ENCODE peak calls at places on chromosomes 4 and X, in four cellular contexts. W, A, R and S are unnamed samples.

GRCh38 chr4:88600129-88600849 is 8.0 kb downstream of the HERC3 start:
- DNase-seq in W (no peak), A (peak), R (no peak), S (no peak)

GRCh38 chrX:148501121-148502066 is 977 bp downstream of the AFF2 start:
- DNase-seq in W (peak), A (peak), R (no peak), S (peak)

GRCh38 chrX:70635227-70635626 is 190.6 kb downstream of the DLG3 start:
- DNase-seq in W (no peak), A (no peak), R (no peak), S (no peak)

GRCh38 chr4:70583952-70584834 is 7.9 kb upstream of the AMBN start:
- DNase-seq in W (no peak), A (peak), R (peak), S (no peak)

GRCh38 chrX:28888421-28888820 is 301.2 kb downstream of the IL1RAPL1 start:
- DNase-seq in W (no peak), A (no peak), R (no peak), S (no peak)

GRCh38 chr4:39415678-39416283 is 9.1 kb downstream of the KLB start:
- DNase-seq in W (no peak), A (no peak), R (no peak), S (no peak)

GRCh38 chrX:131626681-131627296 is 82.9 kb downstream of the OR13H1 start:
- DNase-seq in W (no peak), A (no peak), R (no peak), S (no peak)

GRCh38 chr4:3252831-3253641 is 4.1 kb downstream of the MSANTD1 start:
- DNase-seq in W (peak), A (no peak), R (no peak), S (no peak)

GRCh38 chrX:30493348-30493747 is 84.2 kb downstream of the TASL start:
- DNase-seq in W (no peak), A (no peak), R (no peak), S (no peak)

GRCh38 chr4:84231539-84232055 is 267.5 kb downstream of the NKX6-1 start:
- DNase-seq in W (no peak), A (no peak), R (no peak), S (no peak)

GRCh38 chr4:82484987-82485783 is 54.8 kb downstream of the ENOPH1 start:
- DNase-seq in W (no peak), A (no peak), R (no peak), S (no peak)

GRCh38 chr4:88857588-88857987 is 160.0 kb upstream of the NAP1L5 start:
- DNase-seq in W (no peak), A (peak), R (no peak), S (no peak)

GRCh38 chrX:85996555-85996954 is 50.8 kb downstream of the CHM start:
- DNase-seq in W (no peak), A (no peak), R (no peak), S (no peak)

GRCh38 chrX:14027511-14028019 is 2.1 kb downstream of the GEMIN8 start:
- DNase-seq in W (no peak), A (peak), R (no peak), S (no peak)

GRCh38 chr4:158861766-158862165 is 92.9 kb downstream of the FNIP2 start:
- DNase-seq in W (no peak), A (no peak), R (no peak), S (no peak)

GRCh38 chr4:44725166-44725565 is 1.2 kb downstream of the GNPDA2 start:
- DNase-seq in W (no peak), A (peak), R (no peak), S (no peak)

GRCh38 chrX:30702736-30703135 is 49.5 kb downstream of the GK start:
- DNase-seq in W (no peak), A (no peak), R (no peak), S (no peak)

GRCh38 chr4:185651851-185652250 is 116.5 kb upstream of the PDLIM3 start:
- DNase-seq in W (no peak), A (no peak), R (no peak), S (no peak)

GRCh38 chr4:128393111-128393704 is 105.6 kb upstream of the PGRMC2 start:
- DNase-seq in W (no peak), A (no peak), R (no peak), S (no peak)

GRCh38 chr4:174255374-174255773 is 28.1 kb downstream of the FBXO8 start:
- DNase-seq in W (no peak), A (no peak), R (no peak), S (no peak)

GRCh38 chr4:129908117-129908516 is 812.2 kb downstream of the C4orf33 start:
- DNase-seq in W (no peak), A (no peak), R (no peak), S (no peak)

GRCh38 chrX:68238568-68238967 is 194.7 kb downstream of the OPHN1 start:
- DNase-seq in W (no peak), A (no peak), R (no peak), S (no peak)

GRCh38 chrX:113400193-113400704 is 559.6 kb upstream of the AMOT start:
- DNase-seq in W (no peak), A (peak), R (no peak), S (no peak)

GRCh38 chr4:156837625-156838345 is 133.8 kb downstream of the PDGFC start:
- DNase-seq in W (no peak), A (no peak), R (no peak), S (no peak)

GRCh38 chrX:15497865-15498264 is 2.7 kb upstream of the BMX start:
- DNase-seq in W (no peak), A (peak), R (peak), S (peak)

GRCh38 chrX:153902388-153902787 is 2.1 kb upstream of the AVPR2 start:
- DNase-seq in W (no peak), A (no peak), R (no peak), S (no peak)

GRCh38 chrX:153905481-153906095 is 1.1 kb downstream of the AVPR2 start:
- DNase-seq in W (peak), A (no peak), R (no peak), S (no peak)

GRCh38 chrX:153903991-153904957 is at the start of gene AVPR2:
- DNase-seq in W (no peak), A (no peak), R (no peak), S (no peak)

GRCh38 chrX:153901753-153902140 is 2.7 kb upstream of the AVPR2 start:
- DNase-seq in W (no peak), A (no peak), R (no peak), S (no peak)

GRCh38 chrX:153903238-153903980 is 1.1 kb upstream of the AVPR2 start:
- DNase-seq in W (peak), A (no peak), R (no peak), S (no peak)
- H3K27ac ChIP-seq in W (no peak), A (no peak), R (no peak), S (no peak)

GRCh38 chr4:86446996-86447395 is 87.1 kb upstream of the MAPK10 start:
- DNase-seq in W (no peak), A (no peak), R (no peak), S (no peak)

GRCh38 chr4:86439293-86439692 is 79.4 kb upstream of the MAPK10 start:
- DNase-seq in W (no peak), A (no peak), R (no peak), S (no peak)

GRCh38 chr4:86443495-86443894 is 83.6 kb upstream of the MAPK10 start:
- DNase-seq in W (no peak), A (no peak), R (no peak), S (no peak)

GRCh38 chr4:86442881-86443280 is 83.0 kb upstream of the MAPK10 start:
- DNase-seq in W (no peak), A (no peak), R (no peak), S (no peak)

GRCh38 chr4:86441175-86441960 is 81.5 kb upstream of the MAPK10 start:
- DNase-seq in W (no peak), A (peak), R (no peak), S (no peak)
- H3K27ac ChIP-seq in W (no peak), A (peak), R (no peak), S (no peak)

DNA sequence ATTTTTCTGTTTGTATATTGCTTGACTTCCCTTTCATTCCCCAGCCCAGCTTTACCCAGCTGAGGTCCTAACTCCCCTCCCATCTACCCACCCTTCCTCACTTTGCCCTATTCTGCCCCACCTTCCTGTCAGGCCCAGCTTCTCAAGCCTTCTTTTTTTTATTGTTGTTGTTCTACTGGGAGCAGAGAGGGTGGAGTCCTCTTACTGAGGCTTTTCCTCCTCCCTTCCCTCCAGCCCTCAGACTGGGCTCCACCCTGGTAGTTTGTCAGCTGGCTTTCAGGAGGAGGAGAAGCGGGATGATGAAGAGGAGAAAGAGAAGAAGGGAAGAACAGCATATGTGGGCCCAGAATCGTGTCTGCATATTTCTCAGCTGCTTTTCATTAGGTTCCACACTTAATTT is 3.2 kb upstream of the KLF8 start:
- DNase-seq in W (no peak), A (no peak), R (no peak), S (no peak)
- H3K27ac ChIP-seq in W (no peak), A (no peak), R (no peak), S (no peak)

DNA sequence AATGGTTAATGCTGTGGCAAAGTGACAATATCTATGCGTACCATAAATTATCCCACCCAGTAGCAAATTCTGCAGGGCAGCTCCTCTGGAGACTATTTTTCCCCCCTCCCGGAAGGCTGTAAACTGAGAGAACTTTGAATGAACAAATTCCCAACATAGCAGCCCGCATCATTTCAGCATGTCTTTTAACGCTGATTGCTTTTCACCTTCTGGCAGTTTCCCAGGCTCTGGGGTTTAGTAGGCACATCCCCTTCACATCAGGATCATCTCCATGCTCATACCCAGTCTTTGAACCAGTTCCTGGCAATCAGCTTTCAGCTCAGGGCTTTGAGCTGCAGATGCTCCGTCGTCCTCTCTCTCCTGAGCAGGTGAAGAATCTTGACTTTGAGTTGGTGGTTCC is 26.6 kb upstream of the WDR1 start:
- DNase-seq in W (no peak), A (no peak), R (no peak), S (no peak)
- H3K27ac ChIP-seq in W (no peak), A (no peak), R (no peak), S (no peak)